ENCODE peak calls at places on chromosomes 11 and 22, in eight cellular contexts. P, D, L, S, B, M, Q and W are unnamed samples.
A peak's percentile ranks its signal among the peaks of the same experiment; 100 is the strongest.

GRCh38 chr11:77823775-77824174 is 2.8 kb downstream of the AAMDC start:
- DNase-seq in S (no peak), L (no peak), M (no peak), B (no peak), P (no peak), D (peak; percentile 58), Q (no peak), W (peak; percentile 2)

GRCh38 chr22:40524392-40525249 is 111.9 kb downstream of the MRTFA start:
- DNase-seq in D (peak; percentile 70), S (peak; percentile 63), L (no peak), P (no peak), M (peak; percentile 30), B (no peak), Q (no peak), W (no peak)

GRCh38 chr22:30104501-30105156 is 24.4 kb downstream of the HORMAD2 start:
- DNase-seq in M (no peak), D (no peak), L (no peak), S (no peak), B (no peak), P (no peak), Q (no peak), W (no peak)

GRCh38 chr11:78244546-78245315 is 56.0 kb downstream of the USP35 start:
- DNase-seq in B (no peak), S (no peak), M (no peak), P (no peak), L (no peak), Q (no peak), D (no peak), W (no peak)

GRCh38 chr11:65900125-65900898 is at the start of gene FOSL1:
- DNase-seq in B (no peak), P (peak; percentile 73), M (peak; percentile 98), S (peak; percentile 100), L (peak; percentile 83), D (peak; percentile 96), Q (peak; percentile 93), W (peak; percentile 99)

GRCh38 chr11:30830666-30831065 is 244.5 kb upstream of the MPPED2 start:
- DNase-seq in L (no peak), D (no peak), S (no peak), M (no peak), P (no peak), Q (no peak), B (no peak), W (no peak)

GRCh38 chr11:1155274-1155693 is 2.5 kb upstream of the MUC5AC start:
- DNase-seq in D (no peak), Q (no peak), S (peak; percentile 4), P (no peak), B (no peak), L (no peak), M (no peak), W (no peak)

GRCh38 chr22:36443198-36443770 is 38.2 kb downstream of the TXN2 start:
- DNase-seq in S (no peak), B (no peak), Q (peak; percentile 79), P (no peak), M (peak; percentile 40), L (no peak), D (peak; percentile 41), W (peak; percentile 27)

GRCh38 chr22:30266445-30267381 is at the start of gene OSM:
- DNase-seq in M (peak; percentile 69), P (no peak), L (no peak), B (no peak), Q (peak; percentile 75), S (no peak), D (no peak), W (no peak)

GRCh38 chr11:24234822-24235508 is 261.9 kb upstream of the LUZP2 start:
- DNase-seq in P (no peak), M (no peak), Q (no peak), D (peak; percentile 72), L (no peak), B (no peak), S (peak; percentile 2), W (peak; percentile 3)

GRCh38 chr11:69702239-69702668 is 1.6 kb downstream of the FGF19 start:
- DNase-seq in M (no peak), Q (no peak), P (no peak), S (no peak), B (no peak), D (no peak), L (no peak), W (no peak)

GRCh38 chr22:21672107-21672629 is 6.4 kb downstream of the PPIL2 start:
- DNase-seq in P (no peak), M (no peak), L (no peak), S (no peak), B (no peak), D (no peak), Q (no peak), W (no peak)
- TF ChIP-seq CTCF in P (no peak), M (no peak), L (no peak), S (no peak), B (no peak), D (no peak), Q (no peak), W (no peak)

DNA sequence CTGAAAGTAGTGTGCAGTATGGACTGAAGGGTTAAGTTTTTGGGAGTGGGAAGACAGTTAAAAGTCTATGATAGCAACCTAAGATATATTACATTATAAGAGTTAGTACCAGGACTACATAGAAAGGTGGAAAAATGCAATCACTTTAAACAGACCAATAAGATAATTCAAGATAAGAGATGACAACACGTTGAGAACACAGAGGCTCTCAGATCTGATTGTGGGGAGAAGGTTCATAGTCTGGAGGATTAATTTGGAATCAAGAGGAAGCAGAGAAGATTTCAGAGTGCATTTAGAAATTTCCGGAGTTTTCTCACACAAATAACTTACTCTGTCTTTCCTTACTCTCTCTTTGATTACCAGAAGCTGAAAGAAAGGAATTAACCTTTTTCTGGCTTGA is 441 bp downstream of the CASP5 start:
- DNase-seq in Q (no peak), B (no peak), P (no peak), M (no peak), D (no peak), L (no peak), S (no peak), W (no peak)
- H3K4me3 ChIP-seq in Q (no peak overlapping the region), B (no peak overlapping the region), P (no peak overlapping the region), M (no peak overlapping the region), D (no peak overlapping the region), L (no peak overlapping the region), S (no peak overlapping the region), W (no peak overlapping the region)

GRCh38 chr11:44327730-44328691 is 18.1 kb upstream of the ALX4 start:
- DNase-seq in P (no peak), S (no peak), B (no peak), M (no peak), Q (no peak), L (no peak), D (no peak), W (no peak)
- TF ChIP-seq CTCF in P (no peak), S (no peak), B (peak; percentile 40), M (no peak), Q (no peak), L (no peak), D (no peak), W (peak; percentile 2)

GRCh38 chr11:119361961-119362725 is 15.6 kb upstream of the MFRP start:
- DNase-seq in M (no peak), S (no peak), L (peak; percentile 59), P (no peak), D (no peak), B (no peak), Q (no peak), W (no peak)
- H3K4me3 ChIP-seq in M (no peak overlapping the region), S (no peak overlapping the region), L (peak overlapping the region; percentile 74), P (no peak overlapping the region), D (no peak overlapping the region), B (peak overlapping the region; percentile 67), Q (no peak overlapping the region), W (no peak overlapping the region)

GRCh38 chr11:36131719-36132349 is 157.4 kb downstream of the COMMD9 start:
- DNase-seq in D (peak; percentile 76), L (peak; percentile 35), Q (no peak), B (no peak), S (peak; percentile 44), P (no peak), M (peak; percentile 53), W (peak; percentile 83)
- TF ChIP-seq CTCF in D (peak; percentile 87), L (peak; percentile 78), Q (peak; percentile 37), B (peak; percentile 77), S (peak; percentile 66), P (peak; percentile 88), M (peak; percentile 63), W (peak; percentile 81)

GRCh38 chr11:27193434-27194225 is 153.0 kb downstream of the BBOX1 start:
- DNase-seq in Q (no peak), L (no peak), S (no peak), M (no peak), D (no peak), B (no peak), P (no peak), W (no peak)
- H3K4me3 ChIP-seq in Q (no peak overlapping the region), L (no peak overlapping the region), S (no peak overlapping the region), M (no peak overlapping the region), D (no peak overlapping the region), B (no peak overlapping the region), P (no peak overlapping the region), W (no peak overlapping the region)

GRCh38 chr22:42396621-42397331 is 35.4 kb downstream of the NFAM1 start:
- DNase-seq in D (no peak), B (no peak), P (no peak), M (peak; percentile 39), Q (no peak), L (peak; percentile 29), S (peak; percentile 29), W (no peak)
- TF ChIP-seq CTCF in D (no peak), B (peak; percentile 15), P (peak; percentile 31), M (peak; percentile 15), Q (no peak), L (no peak), S (peak; percentile 14), W (no peak)